ENCODE peak calls at places on chromosomes 11 and 22, in four cellular contexts. U is mucosa of descending colon; A is stimulated activated CD8-positive, alpha-beta memory T cell treated with anti-CD3 and anti-CD28 coated beads, Interleukin-15, amount 100 ng/mL, for 1 hour; I is PC-3. Z is an unnamed sample.

GRCh38 chr11:19429108-19429760 is 188.5 kb upstream of the E2F8 start:
- DNase-seq in U (no peak), A (no peak), I (no peak), Z (no peak)

GRCh38 chr11:115324569-115325432 is 179.4 kb downstream of the CADM1 start:
- DNase-seq in U (no peak), A (peak), I (peak), Z (peak)

GRCh38 chr22:41523464-41524221 is 20.6 kb downstream of the POLR3H start:
- DNase-seq in U (no peak), A (no peak), I (no peak), Z (no peak)

GRCh38 chr22:36544107-36544620 is 15.2 kb upstream of the EIF3D start:
- DNase-seq in U (no peak), A (no peak), I (peak), Z (peak)

GRCh38 chr11:128496249-128496648 is 91.1 kb downstream of the ETS1 start:
- DNase-seq in U (no peak), A (no peak), I (no peak), Z (no peak)

GRCh38 chr22:50507421-50507990 is at the start of gene LMF2:
- DNase-seq in U (peak), A (peak), I (peak), Z (peak)

GRCh38 chr22:22787805-22788459 is 99.7 kb upstream of the IGLL5 start:
- DNase-seq in U (peak), A (peak), I (peak), Z (peak)

GRCh38 chr11:134654161-134654915 is 242.3 kb upstream of the B3GAT1 start:
- DNase-seq in U (no peak), A (no peak), I (no peak), Z (no peak)